ENCODE peak calls at places on chromosomes 13 and 19, in six cellular contexts. P is activated CD8-positive, alpha-beta memory T cell treated with anti-CD3 and anti-CD28 coated beads for 4 hours; S is activated T-cell treated with anti-CD3 and anti-CD28 coated beads, Interleukin-2, amount 50 U/mL, for 72 hours; H is stimulated activated CD4-positive, alpha-beta T cell treated with anti-CD3 and anti-CD28 coated beads, TNF-alpha, amount 100 ng/mL, for 48 hours; N is GM13977; K is activated T-helper 1 cell treated with anti-CD3 and anti-CD28 coated beads, Interleukin-12 subunit alpha, Interleukin-12 subunit beta, Interleukin-2, Interleukin-4 antibody, amounts not matched to agents 30 ng/mL and 10 ng/mL and 1 ng/mL, durations not matched to agents 14 hours and 24 hours and 36 hours. R is an unnamed sample.

GRCh38 chr13:30673669-30674521 is 56.2 kb downstream of the USPL1 start:
- DNase-seq in H (peak), N (peak), K (peak), S (peak), P (peak), R (peak)

GRCh38 chr19:46408611-46409039 is 4.7 kb downstream of the CCDC8 start:
- DNase-seq in P (no peak), S (no peak), H (no peak), N (no peak), K (no peak), R (no peak)

GRCh38 chr13:81393686-81394085 is 1052.8 kb upstream of the SPRY2 start:
- DNase-seq in S (no peak), P (no peak), N (no peak), H (no peak), K (no peak), R (no peak)

GRCh38 chr19:4744451-4745170 is 21.0 kb upstream of the DPP9 start:
- DNase-seq in H (no peak), N (no peak), S (no peak), P (no peak), K (no peak), R (no peak)

GRCh38 chr13:29453657-29454056 is 141.8 kb downstream of the SLC7A1 start:
- DNase-seq in S (no peak), N (no peak), K (no peak), P (no peak), H (no peak), R (no peak)

GRCh38 chr13:21823949-21824348 is 153.1 kb downstream of the FGF9 start:
- DNase-seq in S (no peak), N (no peak), H (no peak), P (no peak), K (no peak), R (peak)

GRCh38 chr19:35856546-35857149 is at the start of gene KIRREL2:
- DNase-seq in K (peak), P (no peak), S (peak), H (no peak), N (peak), R (no peak)

GRCh38 chr19:45098521-45099464 is 5.8 kb downstream of the PPP1R37 start:
- DNase-seq in N (no peak), S (no peak), K (no peak), P (no peak), H (no peak), R (no peak)

R was measured in GM12865.